ENCODE peak calls at places on chromosomes 12 and 14, in four cellular contexts. U is left ventricle myocardium inferior, Z is lower lobe of right lung, J is cardiac muscle cell. V is an unnamed sample.
A peak's percentile ranks its signal among the peaks of the same experiment; 100 is the strongest.

GRCh38 chr14:92753250-92753649 is 4.8 kb upstream of the LGMN start:
- DNase-seq in Z (no peak), J (no peak), U (no peak), V (no peak)

GRCh38 chr14:96567289-96567899 is 65.2 kb downstream of the PAPOLA start:
- DNase-seq in U (no peak), Z (no peak), J (peak; percentile 65), V (no peak)

GRCh38 chr12:91001306-91001705 is 3.5 kb downstream of the EPYC start:
- DNase-seq in U (no peak), J (no peak), Z (no peak), V (no peak)

GRCh38 chr12:55797068-55797467 is 20.5 kb downstream of the SARNP start:
- DNase-seq in U (no peak), J (peak; percentile 74), Z (no peak), V (no peak)

GRCh38 chr14:64682173-64682710 is 22.0 kb upstream of the PLEKHG3 start:
- DNase-seq in J (peak; percentile 89), Z (peak; percentile 59), U (peak; percentile 64), V (no peak)

GRCh38 chr12:3596703-3597472 is 105.9 kb downstream of the PRMT8 start:
- DNase-seq in J (no peak), U (no peak), Z (no peak), V (peak; percentile 21)

GRCh38 chr14:104799657-104800599 is 973 bp upstream of the ZBTB42 start:
- DNase-seq in U (peak; percentile 91), Z (peak; percentile 94), J (peak; percentile 85), V (no peak)

GRCh38 chr14:63492391-63492790 is 50.8 kb downstream of the PPP2R5E start:
- DNase-seq in J (peak; percentile 37), U (no peak), Z (no peak), V (no peak)

GRCh38 chr14:91249841-91250616 is 5.5 kb upstream of the GPR68 start:
- DNase-seq in Z (peak; percentile 73), J (no peak), U (no peak), V (no peak)

GRCh38 chr12:14373202-14373601 is 7.7 kb downstream of the ATF7IP start:
- DNase-seq in J (peak; percentile 44), U (no peak), Z (no peak), V (no peak)

GRCh38 chr12:51846911-51847829 is 1.3 kb downstream of the FIGNL2 start:
- DNase-seq in Z (peak; percentile 56), J (peak; percentile 20), U (peak; percentile 65), V (no peak)

GRCh38 chr12:101746661-101747060 is 7.4 kb upstream of the SYCP3 start:
- DNase-seq in J (peak; percentile 13), Z (no peak), U (no peak), V (no peak)

GRCh38 chr12:49552425-49552824 is 13.6 kb downstream of the KCNH3 start:
- DNase-seq in Z (no peak), U (no peak), J (no peak), V (no peak)

GRCh38 chr12:114032801-114033200 is 66.7 kb upstream of the RBM19 start:
- DNase-seq in Z (no peak), U (no peak), J (no peak), V (no peak)

GRCh38 chr14:49692895-49693737 is at the start of gene KLHDC1:
- DNase-seq in U (peak; percentile 91), Z (peak; percentile 91), J (peak; percentile 85), V (peak; percentile 79)

GRCh38 chr12:100789146-100789545 is 5.4 kb upstream of the ANO4 start:
- DNase-seq in U (no peak), Z (no peak), J (peak; percentile 35), V (no peak)

GRCh38 chr14:94936901-94937321 is 167.0 kb upstream of the GSC start:
- DNase-seq in J (peak; percentile 20), Z (no peak), U (peak; percentile 41), V (no peak)

GRCh38 chr14:72142328-72142727 is 210.1 kb downstream of the RGS6 start:
- DNase-seq in J (no peak), U (no peak), Z (no peak), V (no peak)

GRCh38 chr14:106286697-106287290 is 760.4 kb downstream of the TMEM121 start:
- DNase-seq in J (no peak), U (no peak), Z (no peak), V (no peak)

GRCh38 chr12:49330631-49331359 is 6.2 kb downstream of the C1QL4 start:
- DNase-seq in J (no peak), U (no peak), Z (no peak), V (peak; percentile 49)

GRCh38 chr12:127785535-127785934 is 481.4 kb upstream of the TMEM132C start:
- DNase-seq in U (no peak), J (no peak), Z (no peak), V (no peak)

DNA sequence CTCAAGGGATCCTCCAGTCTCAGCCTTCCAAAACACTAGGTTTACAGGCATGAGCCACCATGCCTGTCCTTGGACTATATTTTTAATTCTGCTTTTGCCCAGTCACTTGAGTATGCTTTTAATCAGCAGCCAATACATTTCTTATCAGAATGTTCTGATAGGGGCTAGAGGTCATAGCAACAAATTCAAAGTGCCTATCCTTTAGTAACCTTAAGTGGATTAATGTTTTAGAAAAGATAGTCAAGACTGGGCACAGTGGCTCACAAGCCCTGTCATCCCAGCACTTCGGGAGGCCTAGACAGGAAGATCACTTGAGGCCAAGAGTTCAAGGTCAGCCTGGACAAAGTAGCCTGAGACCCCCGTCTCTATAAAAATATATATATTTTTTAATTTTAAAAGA is 37.1 kb downstream of the CKB start:
- DNase-seq in U (no peak), J (no peak), Z (no peak), V (no peak)
- H3K27ac ChIP-seq in U (peak overlapping the region; percentile 47), J (no peak overlapping the region), Z (no peak overlapping the region), V (no peak overlapping the region)

DNA sequence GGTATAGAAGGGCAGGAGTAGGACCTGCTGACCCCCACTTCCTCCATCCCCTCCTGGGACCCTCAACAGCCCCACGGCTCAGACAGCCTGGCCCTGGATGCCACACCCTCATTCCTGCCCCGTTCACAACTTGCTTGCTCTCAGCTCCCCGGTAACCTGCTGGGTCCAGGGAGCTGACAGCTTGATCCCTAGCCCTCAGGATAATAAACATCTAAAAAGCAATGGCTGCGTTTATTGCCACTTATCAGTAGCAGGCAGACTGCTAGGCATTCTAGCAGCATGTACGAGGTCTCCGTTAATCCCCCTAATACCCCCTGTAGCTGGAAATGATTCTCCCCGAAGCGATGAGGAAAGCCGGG is 24.3 kb upstream of the RPLP0 start:
- DNase-seq in J (no peak), U (no peak), Z (no peak), V (no peak)
- H3K4me1 ChIP-seq in J (peaks cover 30% of the 10 kb centered on the region), U (peaks cover 66% of the 10 kb centered on the region), Z (peaks cover 67% of the 10 kb centered on the region), V (peaks cover 55% of the 10 kb centered on the region)

DNA sequence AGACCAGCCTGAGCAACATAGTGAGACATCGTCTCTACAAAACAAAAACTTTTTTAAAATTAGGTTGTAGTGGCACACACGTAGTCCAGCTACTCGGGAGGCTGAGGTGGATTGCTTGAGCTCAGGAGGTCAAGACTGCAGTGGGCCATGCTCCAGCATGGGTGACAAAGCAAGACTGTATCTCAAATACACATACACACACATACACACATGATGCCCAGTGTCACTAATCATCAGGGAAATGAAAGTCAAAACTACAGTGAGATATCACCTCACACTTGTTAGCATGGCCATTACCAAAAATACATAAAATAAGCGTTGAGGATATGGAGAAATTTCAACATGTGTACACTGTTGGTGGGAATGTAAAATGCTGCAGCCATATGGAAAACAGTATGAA is 33.2 kb upstream of the KICS2 start:
- DNase-seq in J (no peak), Z (no peak), U (no peak), V (no peak)
- TF ChIP-seq CTCF in J (no peak), Z (no peak), U (no peak), V (no peak)

DNA sequence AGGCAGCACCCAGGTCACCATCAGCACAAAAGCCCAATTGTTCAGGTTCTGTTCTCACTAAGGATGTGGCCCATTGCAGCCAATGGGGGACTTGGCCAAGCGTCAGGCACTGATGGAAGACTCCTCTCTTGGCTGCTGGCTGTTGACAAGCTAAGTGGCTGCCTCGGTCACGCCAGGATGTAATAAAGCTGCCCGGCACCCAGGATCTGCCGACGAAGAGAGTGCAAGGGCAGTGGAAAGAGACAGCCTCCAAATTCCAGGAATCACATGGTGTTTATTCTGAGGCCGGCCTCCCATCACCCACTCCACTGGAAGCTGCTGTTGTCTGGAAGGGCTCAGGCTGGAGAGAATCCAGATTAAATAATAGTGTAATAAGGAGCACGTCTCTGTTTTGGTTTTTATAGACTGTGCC is 451.8 kb upstream of the TBX3 start:
- DNase-seq in J (peak; percentile 86), Z (peak; percentile 49), U (peak; percentile 79), V (no peak)
- H3K27ac ChIP-seq in J (no peak overlapping the region), Z (no peak overlapping the region), U (peak overlapping the region; percentile 39), V (no peak overlapping the region)

GRCh38 chr14:100056964-100057817 is 8.0 kb upstream of the EVL start:
- DNase-seq in U (no peak), J (peak; percentile 61), Z (no peak), V (no peak)

GRCh38 chr14:100054553-100055075 is 10.6 kb upstream of the EVL start:
- DNase-seq in Z (no peak), U (no peak), J (no peak), V (no peak)

GRCh38 chr14:100058777-100059432 is 6.3 kb upstream of the EVL start:
- DNase-seq in Z (no peak), J (no peak), U (no peak), V (no peak)

GRCh38 chr14:100059433-100059781 is 5.8 kb upstream of the EVL start:
- DNase-seq in Z (no peak), U (no peak), J (no peak), V (no peak)

DNA sequence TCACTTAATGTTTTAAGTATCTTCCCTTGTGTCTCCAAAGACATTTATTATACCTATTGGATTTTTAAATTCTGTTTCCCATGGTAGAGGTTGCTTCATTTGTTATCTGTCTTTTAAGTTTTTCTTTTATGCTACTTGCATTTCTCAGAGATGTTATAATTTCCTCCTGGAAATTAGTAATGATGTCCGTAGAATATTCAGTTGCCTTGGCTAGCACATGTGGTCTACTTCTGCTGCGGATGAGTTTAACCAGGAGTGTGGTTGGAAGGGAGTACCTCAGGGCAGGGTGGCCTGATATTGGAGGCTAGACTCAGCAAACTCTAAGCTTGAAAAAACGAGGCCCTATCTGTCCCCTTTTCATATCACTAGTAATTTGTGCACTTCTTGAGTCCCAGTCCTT is 8.8 kb upstream of the EVL start:
- DNase-seq in Z (no peak), U (no peak), J (peak; percentile 34), V (no peak)
- H3K4me1 ChIP-seq in Z (peaks cover 12% of the 10 kb centered on the region), U (peaks cover 28% of the 10 kb centered on the region), J (no peaks in the 10 kb centered on the region), V (peaks cover 27% of the 10 kb centered on the region)

DNA sequence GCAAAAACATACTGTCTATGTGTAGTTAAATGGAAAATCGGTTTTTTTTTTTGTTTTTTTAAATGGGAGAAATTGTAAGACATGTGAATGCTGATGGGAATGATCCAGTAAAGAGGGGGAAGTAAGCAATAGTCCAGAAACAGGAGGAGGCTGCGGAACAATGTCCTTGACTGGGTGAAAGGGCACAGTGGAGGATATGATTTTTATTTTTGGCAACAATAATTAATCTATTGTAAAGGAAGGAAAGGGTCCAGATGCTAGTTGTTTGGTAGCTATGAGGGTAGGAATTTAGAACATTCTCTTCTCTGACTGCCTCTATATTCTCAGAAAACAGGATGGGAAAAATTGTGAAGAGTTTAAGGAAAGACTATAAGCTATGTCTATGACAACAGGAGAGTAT is 76.6 kb downstream of the RPL10L start:
- DNase-seq in J (peak; percentile 6), Z (no peak), U (no peak), V (no peak)
- TF ChIP-seq CTCF in J (no peak), Z (no peak), U (no peak), V (no peak)